ENCODE peak calls at places on chromosomes 6 and 20, in nine cellular contexts. Q, Z, T, E, H, Y, O, X and I are unnamed samples.
A peak's percentile ranks its signal among the peaks of the same experiment; 100 is the strongest.

GRCh38 chr6:4402477-4402976 is 267.2 kb upstream of the ECI2 start:
- DNase-seq in Q (no peak), Z (no peak), T (no peak), E (no peak), H (no peak), Y (no peak), O (no peak), X (no peak), I (no peak)

GRCh38 chr20:36491901-36492617 is 49.3 kb upstream of the MYL9 start:
- DNase-seq in Q (no peak), Z (no peak), T (no peak), E (no peak), H (no peak), Y (no peak), O (peak; percentile 40), X (no peak), I (no peak)

GRCh38 chr6:79804732-79805131 is 142.6 kb downstream of the ELOVL4 start:
- DNase-seq in Q (no peak), Z (no peak), T (no peak), E (no peak), H (no peak), Y (no peak), O (no peak), X (no peak), I (no peak)

GRCh38 chr20:7195704-7196103 is 428.2 kb downstream of the BMP2 start:
- DNase-seq in Q (no peak), Z (no peak), T (no peak), E (no peak), H (no peak), Y (no peak), O (no peak), X (no peak), I (no peak)

GRCh38 chr6:99349620-99350141 is at the start of gene FAXC:
- DNase-seq in Q (peak; percentile 41), Z (no peak), T (peak; percentile 70), E (peak; percentile 83), H (no peak), Y (peak; percentile 16), O (peak; percentile 29), X (peak; percentile 33), I (peak; percentile 73)

GRCh38 chr6:108581932-108582500 is 21.3 kb downstream of the FOXO3 start:
- DNase-seq in Q (no peak), Z (no peak), T (no peak), E (peak; percentile 27), H (no peak), Y (no peak), O (no peak), X (no peak), I (no peak)

GRCh38 chr6:73078908-73079610 is 146.2 kb downstream of the KHDC1L start:
- DNase-seq in Q (no peak), Z (no peak), T (no peak), E (no peak), H (no peak), Y (no peak), O (no peak), X (no peak), I (no peak)

GRCh38 chr20:1895674-1896496 is 678 bp downstream of the SIRPA start:
- DNase-seq in Q (no peak), Z (no peak), T (no peak), E (peak; percentile 57), H (no peak), Y (no peak), O (no peak), X (peak; percentile 57), I (peak; percentile 82)

GRCh38 chr6:170049641-170050491 is 241.0 kb downstream of the DLL1 start:
- DNase-seq in Q (no peak), Z (peak; percentile 54), T (peak; percentile 62), E (no peak), H (no peak), Y (no peak), O (peak; percentile 85), X (peak; percentile 67), I (peak; percentile 99)

GRCh38 chr6:50843842-50844241 is 25.2 kb downstream of the TFAP2B start:
- DNase-seq in Q (peak; percentile 69), Z (no peak), T (no peak), E (peak; percentile 97), H (no peak), Y (no peak), O (no peak), X (peak; percentile 87), I (no peak)

GRCh38 chr20:25282034-25282781 is 34.3 kb downstream of the PYGB start:
- DNase-seq in Q (no peak), Z (no peak), T (peak; percentile 24), E (no peak), H (no peak), Y (no peak), O (no peak), X (peak; percentile 15), I (peak; percentile 67)

GRCh38 chr6:159788757-159789376 is 535 bp downstream of the TCP1 start:
- DNase-seq in Q (peak; percentile 74), Z (no peak), T (peak; percentile 59), E (peak; percentile 61), H (no peak), Y (no peak), O (peak; percentile 70), X (peak; percentile 32), I (peak; percentile 78)

GRCh38 chr6:53264915-53265615 is 83.7 kb downstream of the ELOVL5 start:
- DNase-seq in Q (no peak), Z (no peak), T (no peak), E (no peak), H (no peak), Y (no peak), O (no peak), X (no peak), I (no peak)

GRCh38 chr6:98885330-98885729 is 51.0 kb downstream of the POU3F2 start:
- DNase-seq in Q (no peak), Z (no peak), T (no peak), E (no peak), H (no peak), Y (no peak), O (no peak), X (no peak), I (no peak)

GRCh38 chr6:151617539-151617938 is 123.7 kb downstream of the CCDC170 start:
- DNase-seq in Q (no peak), Z (no peak), T (no peak), E (no peak), H (no peak), Y (no peak), O (no peak), X (no peak), I (no peak)

GRCh38 chr20:17628101-17628841 is 53.8 kb downstream of the RRBP1 start:
- DNase-seq in Q (no peak), Z (no peak), T (no peak), E (no peak), H (no peak), Y (no peak), O (no peak), X (no peak), I (peak; percentile 55)

GRCh38 chr6:78911218-78911617 is 43.9 kb downstream of the IRAK1BP1 start:
- DNase-seq in Q (no peak), Z (no peak), T (no peak), E (no peak), H (no peak), Y (no peak), O (no peak), X (no peak), I (no peak)

GRCh38 chr20:62337558-62338293 is 29.4 kb downstream of the LAMA5 start:
- DNase-seq in Q (no peak), Z (no peak), T (no peak), E (no peak), H (no peak), Y (no peak), O (peak; percentile 59), X (no peak), I (no peak)
- TF ChIP-seq POLR2AphosphoS5 in Q (no peak), Z (peak; percentile 67), T (no peak), E (no peak), H (no peak), Y (no peak), O (peak; percentile 47), X (no peak), I (no peak)

DNA sequence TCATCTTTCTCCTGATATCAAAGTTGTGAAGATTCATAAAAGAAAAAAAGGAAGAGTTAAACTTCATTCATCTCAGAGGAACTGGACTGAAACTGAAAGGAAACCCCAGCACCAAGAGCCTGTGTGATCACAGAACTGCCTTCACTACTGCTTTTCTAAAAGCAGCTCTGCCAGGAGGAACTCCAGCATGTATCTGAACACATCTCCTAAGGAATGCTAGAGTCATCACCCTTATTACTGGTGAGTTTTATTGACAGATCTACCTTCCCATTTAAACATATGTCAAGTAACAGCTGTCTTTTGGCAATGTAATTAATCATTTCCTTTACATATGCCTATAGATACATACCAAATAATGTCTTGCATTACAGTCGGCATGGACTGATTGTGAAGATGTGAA is 102.4 kb downstream of the KIF13A start:
- DNase-seq in Q (no peak), Z (no peak), T (no peak), E (no peak), H (no peak), Y (no peak), O (no peak), X (no peak), I (no peak)
- H3K4me3 ChIP-seq in Q (no peak overlapping the region), Z (no peak overlapping the region), T (no peak overlapping the region), E (no peak overlapping the region), H (no peak overlapping the region), Y (no peak overlapping the region), O (no peak overlapping the region), X (no peak overlapping the region), I (no peak overlapping the region)

GRCh38 chr20:4532772-4533171 is 188.9 kb upstream of the PRND start:
- DNase-seq in Q (no peak), Z (no peak), T (no peak), E (no peak), H (no peak), Y (no peak), O (no peak), X (no peak), I (no peak)
- TF ChIP-seq POLR2AphosphoS5 in Q (no peak), Z (no peak), T (no peak), E (no peak), H (no peak), Y (no peak), O (no peak), X (no peak), I (no peak)

GRCh38 chr6:31580446-31580755 is 1.8 kb downstream of the LTB start:
- DNase-seq in Q (no peak), Z (no peak), T (no peak), E (no peak), H (no peak), Y (no peak), O (no peak), X (no peak), I (no peak)
- H3K4me3 ChIP-seq in Q (peak overlapping the region; percentile 62), Z (peak overlapping the region; percentile 55), T (peak overlapping the region; percentile 65), E (peak overlapping the region; percentile 95), H (peak overlapping the region; percentile 68), Y (peak overlapping the region; percentile 75), O (peak overlapping the region; percentile 96), X (peak overlapping the region; percentile 64), I (peak overlapping the region; percentile 85)

GRCh38 chr6:47595785-47596184 is 102.6 kb upstream of the ADGRF4 start:
- DNase-seq in Q (no peak), Z (no peak), T (no peak), E (no peak), H (no peak), Y (no peak), O (peak; percentile 67), X (no peak), I (no peak)
- TF ChIP-seq POLR2AphosphoS5 in Q (no peak), Z (no peak), T (no peak), E (no peak), H (peak; percentile 44), Y (no peak), O (no peak), X (no peak), I (no peak)